ENCODE peak calls at places on chromosomes 2 and 18, in four cellular contexts. One of them, this sample, is unnamed.

GRCh38 chr18:35436076-35436649 is 59.0 kb upstream of the ZNF396 start:
- DNase-seq in IMR-90: peak; percentile 58
- DNase-seq in stomach: no peak
- DNase-seq in T-helper 17 cell: no peak
- DNase-seq in this sample: no peak

GRCh38 chr2:183579686-183580085 is 455.4 kb downstream of the NUP35 start:
- DNase-seq in IMR-90: no peak
- DNase-seq in stomach: no peak
- DNase-seq in T-helper 17 cell: no peak
- DNase-seq in this sample: no peak

GRCh38 chr2:157835425-157835824 is 40.7 kb downstream of the ACVR1 start:
- DNase-seq in stomach: no peak
- DNase-seq in T-helper 17 cell: no peak
- DNase-seq in IMR-90: no peak
- DNase-seq in this sample: no peak

GRCh38 chr2:164692958-164693357 is 71.7 kb upstream of the GRB14 start:
- DNase-seq in IMR-90: no peak
- DNase-seq in stomach: no peak
- DNase-seq in T-helper 17 cell: no peak
- DNase-seq in this sample: no peak

GRCh38 chr2:219124379-219125110 is 36.1 kb downstream of the NHEJ1 start:
- DNase-seq in stomach: no peak
- DNase-seq in T-helper 17 cell: no peak
- DNase-seq in IMR-90: peak; percentile 64
- DNase-seq in this sample: no peak

GRCh38 chr2:26347286-26347865 is 787 bp upstream of the ADGRF3 start:
- DNase-seq in T-helper 17 cell: no peak
- DNase-seq in stomach: no peak
- DNase-seq in IMR-90: peak; percentile 33
- DNase-seq in this sample: no peak

GRCh38 chr2:147211484-147211883 is 633.3 kb upstream of the ACVR2A start:
- DNase-seq in IMR-90: no peak
- DNase-seq in stomach: no peak
- DNase-seq in T-helper 17 cell: no peak
- DNase-seq in this sample: no peak

GRCh38 chr2:38174131-38174530 is 98.2 kb upstream of the CYP1B1 start:
- DNase-seq in T-helper 17 cell: no peak
- DNase-seq in stomach: no peak
- DNase-seq in IMR-90: no peak
- DNase-seq in this sample: no peak

GRCh38 chr2:106882658-106883057 is 3.3 kb downstream of the ST6GAL2 start:
- DNase-seq in T-helper 17 cell: no peak
- DNase-seq in IMR-90: no peak
- DNase-seq in stomach: no peak
- DNase-seq in this sample: no peak

GRCh38 chr2:65075605-65076344 is 19.6 kb downstream of the CEP68 start:
- DNase-seq in stomach: peak; percentile 66
- DNase-seq in IMR-90: no peak
- DNase-seq in T-helper 17 cell: no peak
- DNase-seq in this sample: no peak

GRCh38 chr2:32931945-32932709 is 14.6 kb upstream of the LTBP1 start:
- DNase-seq in IMR-90: no peak
- DNase-seq in stomach: no peak
- DNase-seq in T-helper 17 cell: no peak
- DNase-seq in this sample: no peak

GRCh38 chr2:208280933-208281332 is 14.9 kb downstream of the PIKFYVE start:
- DNase-seq in stomach: no peak
- DNase-seq in T-helper 17 cell: no peak
- DNase-seq in IMR-90: peak; percentile 77
- DNase-seq in this sample: no peak

GRCh38 chr2:196259507-196260481 is 88.4 kb upstream of the STK17B start:
- DNase-seq in stomach: no peak
- DNase-seq in IMR-90: peak; percentile 94
- DNase-seq in T-helper 17 cell: no peak
- DNase-seq in this sample: no peak

GRCh38 chr2:112750560-112750843 is 13.9 kb downstream of the CKAP2L start:
- DNase-seq in stomach: no peak
- DNase-seq in T-helper 17 cell: no peak
- DNase-seq in IMR-90: peak; percentile 53
- DNase-seq in this sample: no peak

GRCh38 chr2:213227458-213227857 is 56.8 kb upstream of the SPAG16 start:
- DNase-seq in IMR-90: no peak
- DNase-seq in T-helper 17 cell: no peak
- DNase-seq in stomach: no peak
- DNase-seq in this sample: no peak

GRCh38 chr18:69838620-69839411 is 108.9 kb downstream of the CD226 start:
- DNase-seq in IMR-90: no peak
- DNase-seq in stomach: no peak
- DNase-seq in T-helper 17 cell: no peak
- DNase-seq in this sample: no peak

GRCh38 chr2:24315669-24316068 is 44.7 kb downstream of the ITSN2 start:
- DNase-seq in T-helper 17 cell: no peak
- DNase-seq in stomach: no peak
- DNase-seq in IMR-90: no peak
- DNase-seq in this sample: no peak

GRCh38 chr2:240519396-240520142 is 38.2 kb downstream of the ANKMY1 start:
- DNase-seq in stomach: no peak
- DNase-seq in T-helper 17 cell: no peak
- DNase-seq in IMR-90: peak; percentile 40
- DNase-seq in this sample: no peak

GRCh38 chr2:180385601-180386201 is 378.6 kb upstream of the CWC22 start:
- DNase-seq in T-helper 17 cell: no peak
- DNase-seq in IMR-90: peak; percentile 90
- DNase-seq in stomach: no peak
- DNase-seq in this sample: no peak

GRCh38 chr2:27796991-27797752 is 25.7 kb downstream of the MRPL33 start:
- DNase-seq in stomach: no peak
- DNase-seq in T-helper 17 cell: no peak
- DNase-seq in IMR-90: no peak
- DNase-seq in this sample: no peak

GRCh38 chr2:168456526-168457176 is 579 bp downstream of the CERS6 start:
- DNase-seq in IMR-90: peak; percentile 13
- DNase-seq in stomach: peak; percentile 49
- DNase-seq in T-helper 17 cell: no peak
- DNase-seq in this sample: peak; percentile 39

GRCh38 chr18:28581503-28582169 is 404.7 kb upstream of the CDH2 start:
- DNase-seq in stomach: no peak
- DNase-seq in T-helper 17 cell: no peak
- DNase-seq in IMR-90: no peak
- DNase-seq in this sample: no peak

DNA sequence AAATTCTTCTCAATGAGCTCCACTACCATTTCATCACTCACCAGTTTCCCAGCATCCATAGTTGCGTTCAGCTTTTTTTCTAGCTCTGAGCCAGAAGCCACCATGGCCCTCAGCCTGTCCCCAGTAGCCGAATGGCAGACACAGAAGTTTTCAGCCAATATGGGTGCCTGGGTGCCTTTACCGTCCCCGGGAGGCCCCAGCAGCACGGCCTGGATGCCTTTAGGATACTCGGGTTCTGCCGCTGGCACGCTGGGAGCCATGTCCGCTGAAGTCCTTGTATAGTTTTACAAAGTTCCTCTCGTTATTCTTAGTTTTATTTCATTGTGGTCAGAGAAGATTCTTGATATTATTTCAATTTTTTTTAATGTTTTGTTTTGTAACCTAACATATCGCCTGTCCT is 187.2 kb downstream of the MEMO1 start:
- DNase-seq in T-helper 17 cell: no peak
- DNase-seq in stomach: no peak
- DNase-seq in IMR-90: no peak
- DNase-seq in this sample: no peak
- H3K9me3 ChIP-seq in T-helper 17 cell: peaks cover 3% of the 10 kb centered on the region
- H3K9me3 ChIP-seq in stomach: peaks cover 57% of the 10 kb centered on the region
- H3K9me3 ChIP-seq in IMR-90: peaks cover 8% of the 10 kb centered on the region
- H3K9me3 ChIP-seq in this sample: no peaks in the 10 kb centered on the region

GRCh38 chr2:74225698-74226459 is 27.5 kb downstream of the MTHFD2 start:
- DNase-seq in IMR-90: no peak
- DNase-seq in T-helper 17 cell: no peak
- DNase-seq in stomach: no peak
- DNase-seq in this sample: no peak
- H3K9me3 ChIP-seq in IMR-90: no peaks in the 10 kb centered on the region
- H3K9me3 ChIP-seq in T-helper 17 cell: no peaks in the 10 kb centered on the region
- H3K9me3 ChIP-seq in stomach: no peaks in the 10 kb centered on the region
- H3K9me3 ChIP-seq in this sample: no peaks in the 10 kb centered on the region

DNA sequence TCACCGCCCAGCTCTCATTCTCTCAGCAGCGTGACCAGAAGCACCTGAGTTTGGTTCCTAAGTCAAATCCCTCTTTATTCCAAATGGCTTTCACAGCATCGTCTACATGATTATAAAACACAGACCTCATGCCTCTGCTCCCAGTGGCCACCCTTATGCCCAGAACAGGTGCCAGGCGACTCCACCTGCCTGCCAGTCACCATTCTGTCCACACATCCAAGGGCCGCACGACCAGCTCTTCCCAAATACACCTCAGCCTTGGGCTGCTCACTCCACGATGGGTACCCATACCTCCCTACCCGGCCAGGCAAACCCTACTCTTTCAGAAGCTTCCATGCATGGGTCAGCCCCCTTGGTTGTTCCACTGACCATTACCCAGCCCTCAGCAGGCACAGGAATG is 851.6 kb upstream of the SALL3 start:
- DNase-seq in IMR-90: no peak
- DNase-seq in stomach: no peak
- DNase-seq in T-helper 17 cell: no peak
- DNase-seq in this sample: no peak
- H3K9me3 ChIP-seq in IMR-90: peaks cover 61% of the 10 kb centered on the region
- H3K9me3 ChIP-seq in stomach: peaks cover 19% of the 10 kb centered on the region
- H3K9me3 ChIP-seq in T-helper 17 cell: no peaks in the 10 kb centered on the region
- H3K9me3 ChIP-seq in this sample: no peaks in the 10 kb centered on the region

GRCh38 chr18:79902640-79903039 is 48.8 kb downstream of the SLC66A2 start:
- DNase-seq in IMR-90: no peak
- DNase-seq in stomach: no peak
- DNase-seq in T-helper 17 cell: no peak
- DNase-seq in this sample: no peak
- H3K9me3 ChIP-seq in IMR-90: peaks cover 32% of the 10 kb centered on the region
- H3K9me3 ChIP-seq in stomach: peaks cover 49% of the 10 kb centered on the region
- H3K9me3 ChIP-seq in T-helper 17 cell: no peaks in the 10 kb centered on the region
- H3K9me3 ChIP-seq in this sample: no peaks in the 10 kb centered on the region

GRCh38 chr2:228841475-228841874 is 429.6 kb downstream of the PID1 start:
- DNase-seq in IMR-90: no peak
- DNase-seq in stomach: no peak
- DNase-seq in T-helper 17 cell: no peak
- DNase-seq in this sample: no peak
- H3K9me3 ChIP-seq in IMR-90: peaks cover 2% of the 10 kb centered on the region
- H3K9me3 ChIP-seq in stomach: no peaks in the 10 kb centered on the region
- H3K9me3 ChIP-seq in T-helper 17 cell: no peaks in the 10 kb centered on the region
- H3K9me3 ChIP-seq in this sample: no peaks in the 10 kb centered on the region

DNA sequence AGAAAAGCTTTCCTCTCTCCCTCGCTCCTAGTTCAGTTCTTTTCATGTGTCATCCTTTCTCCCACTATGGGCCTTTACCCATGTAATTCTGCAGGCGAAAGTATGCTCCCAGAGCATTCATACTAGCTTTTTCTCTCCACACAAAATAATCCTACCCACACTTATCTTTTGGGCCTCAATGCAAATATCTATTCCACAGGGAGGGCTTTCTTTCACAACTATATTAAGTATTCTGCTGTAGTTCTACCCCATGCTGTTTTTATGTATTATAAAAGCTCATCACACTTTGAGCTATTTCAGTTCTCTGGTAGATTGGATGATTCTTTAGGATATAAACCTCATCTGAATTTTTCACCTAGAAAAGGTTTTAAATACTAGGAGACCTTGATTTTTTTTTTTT is 774.6 kb upstream of the CRIM1 start:
- DNase-seq in stomach: no peak
- DNase-seq in T-helper 17 cell: no peak
- DNase-seq in IMR-90: no peak
- DNase-seq in this sample: no peak
- H3K9me3 ChIP-seq in stomach: peaks cover 8% of the 10 kb centered on the region
- H3K9me3 ChIP-seq in T-helper 17 cell: no peaks in the 10 kb centered on the region
- H3K9me3 ChIP-seq in IMR-90: peaks cover 3% of the 10 kb centered on the region
- H3K9me3 ChIP-seq in this sample: no peaks in the 10 kb centered on the region

DNA sequence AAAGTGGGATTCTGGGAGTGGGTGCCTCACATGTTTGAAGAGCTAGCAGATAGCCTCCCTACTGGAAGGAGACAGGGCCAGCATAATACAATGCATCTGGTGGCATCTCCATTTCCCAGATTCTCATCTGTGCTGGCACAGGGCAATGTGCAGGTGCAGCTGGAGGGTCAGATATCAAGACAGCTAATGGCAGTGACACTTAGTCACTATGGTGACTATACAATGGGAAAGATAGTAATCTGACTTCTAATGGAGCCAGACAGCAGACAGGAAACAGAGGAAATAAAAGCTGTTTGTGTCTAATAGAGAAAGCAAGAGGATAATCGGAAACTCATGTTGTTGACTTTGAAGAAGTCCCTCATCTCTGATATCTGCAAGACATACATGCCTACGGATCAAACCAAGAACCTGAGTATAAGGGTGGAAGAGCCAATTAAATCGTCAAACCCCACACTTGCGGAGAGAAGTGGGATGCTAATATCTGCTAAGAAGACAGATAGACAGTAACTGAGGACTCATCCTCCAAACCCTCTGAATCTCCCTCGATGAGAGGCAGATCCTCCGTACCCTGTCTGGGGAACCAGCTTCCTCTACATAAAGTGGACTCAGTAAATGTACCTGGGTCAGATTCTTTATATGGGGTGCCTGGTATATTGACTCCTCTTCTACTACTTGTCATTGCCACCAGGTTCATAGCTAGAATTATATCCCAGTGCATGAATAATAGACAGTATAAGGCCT is 692.7 kb downstream of the SOCS6 start:
- DNase-seq in T-helper 17 cell: no peak
- DNase-seq in IMR-90: no peak
- DNase-seq in stomach: no peak
- DNase-seq in this sample: no peak
- H3K9me3 ChIP-seq in T-helper 17 cell: no peaks in the 10 kb centered on the region
- H3K9me3 ChIP-seq in IMR-90: peaks cover 5% of the 10 kb centered on the region
- H3K9me3 ChIP-seq in stomach: peaks cover 26% of the 10 kb centered on the region
- H3K9me3 ChIP-seq in this sample: no peaks in the 10 kb centered on the region

GRCh38 chr2:2940061-2940460 is 437.6 kb downstream of the EIPR1 start:
- DNase-seq in T-helper 17 cell: no peak
- DNase-seq in stomach: no peak
- DNase-seq in IMR-90: no peak
- DNase-seq in this sample: no peak

GRCh38 chr2:2939078-2939795 is 438.4 kb downstream of the EIPR1 start:
- DNase-seq in stomach: no peak
- DNase-seq in T-helper 17 cell: no peak
- DNase-seq in IMR-90: no peak
- DNase-seq in this sample: no peak

GRCh38 chr2:2940702-2941655 is 436.6 kb downstream of the EIPR1 start:
- DNase-seq in stomach: no peak
- DNase-seq in T-helper 17 cell: no peak
- DNase-seq in IMR-90: no peak
- DNase-seq in this sample: no peak

GRCh38 chr2:2942225-2942624 is 435.4 kb downstream of the EIPR1 start:
- DNase-seq in stomach: no peak
- DNase-seq in T-helper 17 cell: no peak
- DNase-seq in IMR-90: no peak
- DNase-seq in this sample: no peak

DNA sequence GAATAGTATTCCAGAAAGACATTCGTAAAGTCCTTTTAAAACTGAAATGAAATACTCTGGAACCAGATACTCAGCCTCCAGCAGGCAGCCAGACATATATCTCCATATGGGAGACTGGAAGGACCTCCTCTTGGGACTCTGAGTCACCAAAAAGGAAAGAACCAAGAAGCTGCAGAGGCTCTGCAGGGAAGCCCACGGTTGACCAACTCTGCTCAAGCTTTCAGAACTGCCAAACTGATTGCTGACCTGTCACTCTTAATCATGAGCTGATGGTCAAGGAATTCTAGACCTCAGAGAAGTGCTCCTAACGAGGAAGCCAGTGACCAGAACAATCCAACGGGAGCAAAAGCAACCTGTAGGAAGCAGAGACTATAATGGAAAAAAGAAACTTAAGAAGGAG is 434.7 kb downstream of the EIPR1 start:
- DNase-seq in stomach: no peak
- DNase-seq in IMR-90: no peak
- DNase-seq in T-helper 17 cell: no peak
- DNase-seq in this sample: no peak
- H3K9me3 ChIP-seq in stomach: peaks cover 13% of the 10 kb centered on the region
- H3K9me3 ChIP-seq in IMR-90: peaks cover 44% of the 10 kb centered on the region
- H3K9me3 ChIP-seq in T-helper 17 cell: no peaks in the 10 kb centered on the region
- H3K9me3 ChIP-seq in this sample: no peaks in the 10 kb centered on the region

This sample was measured in pancreas.